ENCODE peak calls at places on chromosomes 1 and 21, in six cellular contexts. N is T-cell; V is EL; E is NCI-H226; D is activated naive CD8-positive, alpha-beta T cell treated with anti-CD3 and anti-CD28 coated beads, Interleukin-2, amount 50 U/mL, for 24 hours; Y is CD4-positive, CD25-positive, alpha-beta regulatory T cell. T is an unnamed sample.

GRCh38 chr1:177729646-177730045 is 240.2 kb downstream of the SEC16B start:
- DNase-seq in V (no peak), E (no peak), Y (no peak), D (no peak), N (no peak), T (no peak)

GRCh38 chr1:43711049-43711448 is 3.7 kb downstream of the ST3GAL3 start:
- DNase-seq in Y (no peak), D (no peak), E (peak), N (no peak), V (peak), T (no peak)

GRCh38 chr1:211625040-211625439 is 46.1 kb upstream of the SLC30A1 start:
- DNase-seq in E (peak), V (peak), N (peak), Y (no peak), D (no peak), T (no peak)

GRCh38 chr1:55833452-55834160 is 618.4 kb upstream of the USP24 start:
- DNase-seq in D (no peak), N (no peak), V (peak), E (no peak), Y (no peak), T (no peak)

GRCh38 chr1:3283849-3284248 is 170.6 kb upstream of the ARHGEF16 start:
- DNase-seq in N (no peak), D (peak), V (no peak), E (no peak), Y (no peak), T (peak)

GRCh38 chr1:168121314-168122029 is 15.3 kb downstream of the GPR161 start:
- DNase-seq in Y (no peak), N (no peak), V (peak), D (no peak), E (peak), T (no peak)

GRCh38 chr21:17088500-17088899 is 424.3 kb upstream of the CXADR start:
- DNase-seq in V (no peak), D (no peak), Y (no peak), E (no peak), N (no peak), T (no peak)

GRCh38 chr1:219564072-219564471 is 48.8 kb downstream of the ZC3H11B start:
- DNase-seq in N (no peak), E (no peak), D (no peak), Y (no peak), V (no peak), T (no peak)

GRCh38 chr1:30617161-30617560 is 106.2 kb downstream of the MATN1 start:
- DNase-seq in V (peak), Y (no peak), N (no peak), E (peak), D (no peak), T (no peak)